ENCODE peak calls at places on chromosome 14, in nine cellular contexts. One of them, this sample, is unnamed.

GRCh38 chr14:68104518-68104917 is 284.9 kb downstream of the RAD51B start:
- DNase-seq in SK-N-DZ: no peak
- DNase-seq in lung: no peak
- DNase-seq in NCI-H345: no peak
- DNase-seq in activated CD4-positive, CD25-positive, alpha-beta regulatory T cell treated with anti-CD3 and anti-CD28 coated beads, Interleukin-2, amount 50 U/mL, for 72 hours: no peak
- DNase-seq in cardiac fibroblast: peak
- DNase-seq in CD4-positive, alpha-beta memory T cell: no peak
- DNase-seq in stimulated activated CD4-positive, alpha-beta T cell treated with anti-CD3 and anti-CD28 coated beads, TNF-alpha, amount 100 ng/mL, for 1 hour: no peak
- DNase-seq in NCI-H187 treated with DMSO at 0.1 percent for 48 hours: no peak
- DNase-seq in this sample: no peak

GRCh38 chr14:102095231-102095870 is 8.5 kb upstream of the HSP90AA1 start:
- DNase-seq in stimulated activated CD4-positive, alpha-beta T cell treated with anti-CD3 and anti-CD28 coated beads, TNF-alpha, amount 100 ng/mL, for 1 hour: no peak
- DNase-seq in SK-N-DZ: no peak
- DNase-seq in CD4-positive, alpha-beta memory T cell: no peak
- DNase-seq in activated CD4-positive, CD25-positive, alpha-beta regulatory T cell treated with anti-CD3 and anti-CD28 coated beads, Interleukin-2, amount 50 U/mL, for 72 hours: no peak
- DNase-seq in NCI-H345: no peak
- DNase-seq in lung: no peak
- DNase-seq in NCI-H187 treated with DMSO at 0.1 percent for 48 hours: no peak
- DNase-seq in cardiac fibroblast: peak
- DNase-seq in this sample: no peak

GRCh38 chr14:49997991-49998390 is 105.1 kb downstream of the ARF6 start:
- DNase-seq in stimulated activated CD4-positive, alpha-beta T cell treated with anti-CD3 and anti-CD28 coated beads, TNF-alpha, amount 100 ng/mL, for 1 hour: no peak
- DNase-seq in NCI-H187 treated with DMSO at 0.1 percent for 48 hours: no peak
- DNase-seq in lung: no peak
- DNase-seq in NCI-H345: no peak
- DNase-seq in cardiac fibroblast: no peak
- DNase-seq in SK-N-DZ: no peak
- DNase-seq in activated CD4-positive, CD25-positive, alpha-beta regulatory T cell treated with anti-CD3 and anti-CD28 coated beads, Interleukin-2, amount 50 U/mL, for 72 hours: no peak
- DNase-seq in CD4-positive, alpha-beta memory T cell: no peak
- DNase-seq in this sample: no peak

GRCh38 chr14:43981135-43981787 is 525.8 kb downstream of the FSCB start:
- DNase-seq in SK-N-DZ: no peak
- DNase-seq in activated CD4-positive, CD25-positive, alpha-beta regulatory T cell treated with anti-CD3 and anti-CD28 coated beads, Interleukin-2, amount 50 U/mL, for 72 hours: no peak
- DNase-seq in stimulated activated CD4-positive, alpha-beta T cell treated with anti-CD3 and anti-CD28 coated beads, TNF-alpha, amount 100 ng/mL, for 1 hour: no peak
- DNase-seq in cardiac fibroblast: no peak
- DNase-seq in lung: no peak
- DNase-seq in NCI-H187 treated with DMSO at 0.1 percent for 48 hours: no peak
- DNase-seq in NCI-H345: peak
- DNase-seq in CD4-positive, alpha-beta memory T cell: no peak
- DNase-seq in this sample: no peak

GRCh38 chr14:69259531-69260245 is at the start of gene GALNT16:
- DNase-seq in NCI-H345: peak
- DNase-seq in cardiac fibroblast: peak
- DNase-seq in SK-N-DZ: peak
- DNase-seq in NCI-H187 treated with DMSO at 0.1 percent for 48 hours: peak
- DNase-seq in CD4-positive, alpha-beta memory T cell: no peak
- DNase-seq in activated CD4-positive, CD25-positive, alpha-beta regulatory T cell treated with anti-CD3 and anti-CD28 coated beads, Interleukin-2, amount 50 U/mL, for 72 hours: no peak
- DNase-seq in stimulated activated CD4-positive, alpha-beta T cell treated with anti-CD3 and anti-CD28 coated beads, TNF-alpha, amount 100 ng/mL, for 1 hour: no peak
- DNase-seq in lung: no peak
- DNase-seq in this sample: peak

GRCh38 chr14:63777024-63777423 is 49.2 kb upstream of the SGPP1 start:
- DNase-seq in NCI-H345: no peak
- DNase-seq in CD4-positive, alpha-beta memory T cell: no peak
- DNase-seq in NCI-H187 treated with DMSO at 0.1 percent for 48 hours: no peak
- DNase-seq in lung: no peak
- DNase-seq in activated CD4-positive, CD25-positive, alpha-beta regulatory T cell treated with anti-CD3 and anti-CD28 coated beads, Interleukin-2, amount 50 U/mL, for 72 hours: no peak
- DNase-seq in SK-N-DZ: no peak
- DNase-seq in cardiac fibroblast: peak
- DNase-seq in stimulated activated CD4-positive, alpha-beta T cell treated with anti-CD3 and anti-CD28 coated beads, TNF-alpha, amount 100 ng/mL, for 1 hour: no peak
- DNase-seq in this sample: no peak

GRCh38 chr14:51650721-51651387 is 856 bp upstream of the FRMD6 start:
- DNase-seq in lung: no peak
- DNase-seq in NCI-H345: peak
- DNase-seq in NCI-H187 treated with DMSO at 0.1 percent for 48 hours: no peak
- DNase-seq in activated CD4-positive, CD25-positive, alpha-beta regulatory T cell treated with anti-CD3 and anti-CD28 coated beads, Interleukin-2, amount 50 U/mL, for 72 hours: no peak
- DNase-seq in SK-N-DZ: no peak
- DNase-seq in CD4-positive, alpha-beta memory T cell: no peak
- DNase-seq in stimulated activated CD4-positive, alpha-beta T cell treated with anti-CD3 and anti-CD28 coated beads, TNF-alpha, amount 100 ng/mL, for 1 hour: no peak
- DNase-seq in cardiac fibroblast: peak
- DNase-seq in this sample: no peak

GRCh38 chr14:44081146-44081545 is 425.9 kb downstream of the FSCB start:
- DNase-seq in SK-N-DZ: no peak
- DNase-seq in CD4-positive, alpha-beta memory T cell: no peak
- DNase-seq in NCI-H187 treated with DMSO at 0.1 percent for 48 hours: no peak
- DNase-seq in stimulated activated CD4-positive, alpha-beta T cell treated with anti-CD3 and anti-CD28 coated beads, TNF-alpha, amount 100 ng/mL, for 1 hour: no peak
- DNase-seq in cardiac fibroblast: peak
- DNase-seq in lung: no peak
- DNase-seq in NCI-H345: no peak
- DNase-seq in activated CD4-positive, CD25-positive, alpha-beta regulatory T cell treated with anti-CD3 and anti-CD28 coated beads, Interleukin-2, amount 50 U/mL, for 72 hours: no peak
- DNase-seq in this sample: no peak

GRCh38 chr14:33026850-33027420 is 88.3 kb downstream of the NPAS3 start:
- DNase-seq in lung: no peak
- DNase-seq in SK-N-DZ: no peak
- DNase-seq in cardiac fibroblast: peak
- DNase-seq in NCI-H187 treated with DMSO at 0.1 percent for 48 hours: no peak
- DNase-seq in stimulated activated CD4-positive, alpha-beta T cell treated with anti-CD3 and anti-CD28 coated beads, TNF-alpha, amount 100 ng/mL, for 1 hour: no peak
- DNase-seq in activated CD4-positive, CD25-positive, alpha-beta regulatory T cell treated with anti-CD3 and anti-CD28 coated beads, Interleukin-2, amount 50 U/mL, for 72 hours: no peak
- DNase-seq in CD4-positive, alpha-beta memory T cell: no peak
- DNase-seq in NCI-H345: no peak
- DNase-seq in this sample: no peak

GRCh38 chr14:34331728-34332623 is 130.1 kb downstream of the SPTSSA start:
- DNase-seq in SK-N-DZ: peak
- DNase-seq in CD4-positive, alpha-beta memory T cell: peak
- DNase-seq in NCI-H345: peak
- DNase-seq in lung: peak
- DNase-seq in stimulated activated CD4-positive, alpha-beta T cell treated with anti-CD3 and anti-CD28 coated beads, TNF-alpha, amount 100 ng/mL, for 1 hour: peak
- DNase-seq in NCI-H187 treated with DMSO at 0.1 percent for 48 hours: no peak
- DNase-seq in cardiac fibroblast: peak
- DNase-seq in activated CD4-positive, CD25-positive, alpha-beta regulatory T cell treated with anti-CD3 and anti-CD28 coated beads, Interleukin-2, amount 50 U/mL, for 72 hours: peak
- DNase-seq in this sample: peak

GRCh38 chr14:24815543-24815942 is 181.6 kb upstream of the GZMB start:
- DNase-seq in CD4-positive, alpha-beta memory T cell: no peak
- DNase-seq in SK-N-DZ: no peak
- DNase-seq in NCI-H187 treated with DMSO at 0.1 percent for 48 hours: no peak
- DNase-seq in stimulated activated CD4-positive, alpha-beta T cell treated with anti-CD3 and anti-CD28 coated beads, TNF-alpha, amount 100 ng/mL, for 1 hour: no peak
- DNase-seq in lung: no peak
- DNase-seq in cardiac fibroblast: no peak
- DNase-seq in NCI-H345: no peak
- DNase-seq in activated CD4-positive, CD25-positive, alpha-beta regulatory T cell treated with anti-CD3 and anti-CD28 coated beads, Interleukin-2, amount 50 U/mL, for 72 hours: no peak
- DNase-seq in this sample: no peak

GRCh38 chr14:51443195-51444018 is 203.4 kb downstream of the TMX1 start:
- DNase-seq in NCI-H187 treated with DMSO at 0.1 percent for 48 hours: no peak
- DNase-seq in cardiac fibroblast: peak
- DNase-seq in stimulated activated CD4-positive, alpha-beta T cell treated with anti-CD3 and anti-CD28 coated beads, TNF-alpha, amount 100 ng/mL, for 1 hour: no peak
- DNase-seq in SK-N-DZ: no peak
- DNase-seq in NCI-H345: no peak
- DNase-seq in CD4-positive, alpha-beta memory T cell: no peak
- DNase-seq in lung: no peak
- DNase-seq in activated CD4-positive, CD25-positive, alpha-beta regulatory T cell treated with anti-CD3 and anti-CD28 coated beads, Interleukin-2, amount 50 U/mL, for 72 hours: no peak
- DNase-seq in this sample: no peak

GRCh38 chr14:85516239-85517112 is 13.5 kb upstream of the FLRT2 start:
- DNase-seq in NCI-H345: no peak
- DNase-seq in CD4-positive, alpha-beta memory T cell: no peak
- DNase-seq in stimulated activated CD4-positive, alpha-beta T cell treated with anti-CD3 and anti-CD28 coated beads, TNF-alpha, amount 100 ng/mL, for 1 hour: no peak
- DNase-seq in cardiac fibroblast: peak
- DNase-seq in lung: no peak
- DNase-seq in activated CD4-positive, CD25-positive, alpha-beta regulatory T cell treated with anti-CD3 and anti-CD28 coated beads, Interleukin-2, amount 50 U/mL, for 72 hours: no peak
- DNase-seq in SK-N-DZ: no peak
- DNase-seq in NCI-H187 treated with DMSO at 0.1 percent for 48 hours: no peak
- DNase-seq in this sample: no peak

GRCh38 chr14:105745433-105746123 is 219.2 kb downstream of the TMEM121 start:
- DNase-seq in NCI-H345: no peak
- DNase-seq in NCI-H187 treated with DMSO at 0.1 percent for 48 hours: no peak
- DNase-seq in cardiac fibroblast: no peak
- DNase-seq in stimulated activated CD4-positive, alpha-beta T cell treated with anti-CD3 and anti-CD28 coated beads, TNF-alpha, amount 100 ng/mL, for 1 hour: no peak
- DNase-seq in SK-N-DZ: no peak
- DNase-seq in CD4-positive, alpha-beta memory T cell: no peak
- DNase-seq in activated CD4-positive, CD25-positive, alpha-beta regulatory T cell treated with anti-CD3 and anti-CD28 coated beads, Interleukin-2, amount 50 U/mL, for 72 hours: no peak
- DNase-seq in lung: no peak
- DNase-seq in this sample: no peak

GRCh38 chr14:93013368-93013719 is 90.4 kb downstream of the CHGA start:
- DNase-seq in activated CD4-positive, CD25-positive, alpha-beta regulatory T cell treated with anti-CD3 and anti-CD28 coated beads, Interleukin-2, amount 50 U/mL, for 72 hours: no peak
- DNase-seq in SK-N-DZ: peak
- DNase-seq in stimulated activated CD4-positive, alpha-beta T cell treated with anti-CD3 and anti-CD28 coated beads, TNF-alpha, amount 100 ng/mL, for 1 hour: no peak
- DNase-seq in NCI-H345: peak
- DNase-seq in NCI-H187 treated with DMSO at 0.1 percent for 48 hours: no peak
- DNase-seq in cardiac fibroblast: peak
- DNase-seq in CD4-positive, alpha-beta memory T cell: no peak
- DNase-seq in lung: no peak
- DNase-seq in this sample: no peak

GRCh38 chr14:99621948-99622347 is 17.9 kb upstream of the CCDC85C start:
- DNase-seq in NCI-H345: no peak
- DNase-seq in cardiac fibroblast: no peak
- DNase-seq in NCI-H187 treated with DMSO at 0.1 percent for 48 hours: no peak
- DNase-seq in lung: no peak
- DNase-seq in stimulated activated CD4-positive, alpha-beta T cell treated with anti-CD3 and anti-CD28 coated beads, TNF-alpha, amount 100 ng/mL, for 1 hour: no peak
- DNase-seq in SK-N-DZ: no peak
- DNase-seq in CD4-positive, alpha-beta memory T cell: no peak
- DNase-seq in activated CD4-positive, CD25-positive, alpha-beta regulatory T cell treated with anti-CD3 and anti-CD28 coated beads, Interleukin-2, amount 50 U/mL, for 72 hours: no peak
- DNase-seq in this sample: no peak

GRCh38 chr14:87034680-87035079 is 958.3 kb downstream of the GALC start:
- DNase-seq in stimulated activated CD4-positive, alpha-beta T cell treated with anti-CD3 and anti-CD28 coated beads, TNF-alpha, amount 100 ng/mL, for 1 hour: no peak
- DNase-seq in NCI-H187 treated with DMSO at 0.1 percent for 48 hours: no peak
- DNase-seq in lung: no peak
- DNase-seq in activated CD4-positive, CD25-positive, alpha-beta regulatory T cell treated with anti-CD3 and anti-CD28 coated beads, Interleukin-2, amount 50 U/mL, for 72 hours: no peak
- DNase-seq in SK-N-DZ: no peak
- DNase-seq in CD4-positive, alpha-beta memory T cell: no peak
- DNase-seq in cardiac fibroblast: no peak
- DNase-seq in NCI-H345: no peak
- DNase-seq in this sample: no peak

GRCh38 chr14:103140316-103141109 is 17.3 kb downstream of the TNFAIP2 start:
- DNase-seq in CD4-positive, alpha-beta memory T cell: no peak
- DNase-seq in NCI-H345: peak
- DNase-seq in lung: no peak
- DNase-seq in SK-N-DZ: no peak
- DNase-seq in NCI-H187 treated with DMSO at 0.1 percent for 48 hours: peak
- DNase-seq in activated CD4-positive, CD25-positive, alpha-beta regulatory T cell treated with anti-CD3 and anti-CD28 coated beads, Interleukin-2, amount 50 U/mL, for 72 hours: no peak
- DNase-seq in cardiac fibroblast: peak
- DNase-seq in stimulated activated CD4-positive, alpha-beta T cell treated with anti-CD3 and anti-CD28 coated beads, TNF-alpha, amount 100 ng/mL, for 1 hour: no peak
- DNase-seq in this sample: peak

GRCh38 chr14:60093088-60093487 is 1.4 kb downstream of the PCNX4 start:
- DNase-seq in cardiac fibroblast: peak
- DNase-seq in activated CD4-positive, CD25-positive, alpha-beta regulatory T cell treated with anti-CD3 and anti-CD28 coated beads, Interleukin-2, amount 50 U/mL, for 72 hours: no peak
- DNase-seq in SK-N-DZ: no peak
- DNase-seq in lung: no peak
- DNase-seq in NCI-H187 treated with DMSO at 0.1 percent for 48 hours: no peak
- DNase-seq in NCI-H345: no peak
- DNase-seq in stimulated activated CD4-positive, alpha-beta T cell treated with anti-CD3 and anti-CD28 coated beads, TNF-alpha, amount 100 ng/mL, for 1 hour: no peak
- DNase-seq in CD4-positive, alpha-beta memory T cell: no peak
- DNase-seq in this sample: no peak

GRCh38 chr14:89304972-89305703 is 111.9 kb downstream of the FOXN3 start:
- DNase-seq in stimulated activated CD4-positive, alpha-beta T cell treated with anti-CD3 and anti-CD28 coated beads, TNF-alpha, amount 100 ng/mL, for 1 hour: no peak
- DNase-seq in CD4-positive, alpha-beta memory T cell: no peak
- DNase-seq in NCI-H187 treated with DMSO at 0.1 percent for 48 hours: peak
- DNase-seq in lung: no peak
- DNase-seq in cardiac fibroblast: peak
- DNase-seq in SK-N-DZ: no peak
- DNase-seq in activated CD4-positive, CD25-positive, alpha-beta regulatory T cell treated with anti-CD3 and anti-CD28 coated beads, Interleukin-2, amount 50 U/mL, for 72 hours: no peak
- DNase-seq in NCI-H345: peak
- DNase-seq in this sample: no peak

GRCh38 chr14:30813182-30813581 is 61.2 kb upstream of the COCH start:
- DNase-seq in NCI-H187 treated with DMSO at 0.1 percent for 48 hours: no peak
- DNase-seq in cardiac fibroblast: no peak
- DNase-seq in SK-N-DZ: no peak
- DNase-seq in CD4-positive, alpha-beta memory T cell: no peak
- DNase-seq in stimulated activated CD4-positive, alpha-beta T cell treated with anti-CD3 and anti-CD28 coated beads, TNF-alpha, amount 100 ng/mL, for 1 hour: no peak
- DNase-seq in lung: no peak
- DNase-seq in NCI-H345: no peak
- DNase-seq in activated CD4-positive, CD25-positive, alpha-beta regulatory T cell treated with anti-CD3 and anti-CD28 coated beads, Interleukin-2, amount 50 U/mL, for 72 hours: no peak
- DNase-seq in this sample: no peak

GRCh38 chr14:54174437-54174836 is 217.8 kb upstream of the BMP4 start:
- DNase-seq in activated CD4-positive, CD25-positive, alpha-beta regulatory T cell treated with anti-CD3 and anti-CD28 coated beads, Interleukin-2, amount 50 U/mL, for 72 hours: no peak
- DNase-seq in NCI-H345: no peak
- DNase-seq in NCI-H187 treated with DMSO at 0.1 percent for 48 hours: no peak
- DNase-seq in stimulated activated CD4-positive, alpha-beta T cell treated with anti-CD3 and anti-CD28 coated beads, TNF-alpha, amount 100 ng/mL, for 1 hour: no peak
- DNase-seq in lung: no peak
- DNase-seq in CD4-positive, alpha-beta memory T cell: no peak
- DNase-seq in SK-N-DZ: no peak
- DNase-seq in cardiac fibroblast: no peak
- DNase-seq in this sample: no peak

GRCh38 chr14:37168721-37169120 is 3.7 kb downstream of the SLC25A21 start:
- DNase-seq in cardiac fibroblast: no peak
- DNase-seq in lung: no peak
- DNase-seq in NCI-H345: no peak
- DNase-seq in stimulated activated CD4-positive, alpha-beta T cell treated with anti-CD3 and anti-CD28 coated beads, TNF-alpha, amount 100 ng/mL, for 1 hour: no peak
- DNase-seq in SK-N-DZ: no peak
- DNase-seq in NCI-H187 treated with DMSO at 0.1 percent for 48 hours: no peak
- DNase-seq in CD4-positive, alpha-beta memory T cell: no peak
- DNase-seq in activated CD4-positive, CD25-positive, alpha-beta regulatory T cell treated with anti-CD3 and anti-CD28 coated beads, Interleukin-2, amount 50 U/mL, for 72 hours: no peak
- DNase-seq in this sample: no peak

GRCh38 chr14:29894030-29894429 is 33.6 kb downstream of the PRKD1 start:
- DNase-seq in stimulated activated CD4-positive, alpha-beta T cell treated with anti-CD3 and anti-CD28 coated beads, TNF-alpha, amount 100 ng/mL, for 1 hour: no peak
- DNase-seq in lung: no peak
- DNase-seq in cardiac fibroblast: no peak
- DNase-seq in SK-N-DZ: no peak
- DNase-seq in activated CD4-positive, CD25-positive, alpha-beta regulatory T cell treated with anti-CD3 and anti-CD28 coated beads, Interleukin-2, amount 50 U/mL, for 72 hours: no peak
- DNase-seq in CD4-positive, alpha-beta memory T cell: no peak
- DNase-seq in NCI-H187 treated with DMSO at 0.1 percent for 48 hours: no peak
- DNase-seq in NCI-H345: no peak
- DNase-seq in this sample: no peak

GRCh38 chr14:106436310-106436905 is 910.0 kb downstream of the TMEM121 start:
- DNase-seq in CD4-positive, alpha-beta memory T cell: peak
- DNase-seq in lung: peak
- DNase-seq in NCI-H187 treated with DMSO at 0.1 percent for 48 hours: peak
- DNase-seq in activated CD4-positive, CD25-positive, alpha-beta regulatory T cell treated with anti-CD3 and anti-CD28 coated beads, Interleukin-2, amount 50 U/mL, for 72 hours: peak
- DNase-seq in cardiac fibroblast: peak
- DNase-seq in NCI-H345: peak
- DNase-seq in stimulated activated CD4-positive, alpha-beta T cell treated with anti-CD3 and anti-CD28 coated beads, TNF-alpha, amount 100 ng/mL, for 1 hour: peak
- DNase-seq in SK-N-DZ: peak
- DNase-seq in this sample: peak

GRCh38 chr14:104676130-104676693 is 13.2 kb upstream of the INF2 start:
- DNase-seq in SK-N-DZ: no peak
- DNase-seq in NCI-H345: no peak
- DNase-seq in cardiac fibroblast: no peak
- DNase-seq in stimulated activated CD4-positive, alpha-beta T cell treated with anti-CD3 and anti-CD28 coated beads, TNF-alpha, amount 100 ng/mL, for 1 hour: no peak
- DNase-seq in CD4-positive, alpha-beta memory T cell: no peak
- DNase-seq in activated CD4-positive, CD25-positive, alpha-beta regulatory T cell treated with anti-CD3 and anti-CD28 coated beads, Interleukin-2, amount 50 U/mL, for 72 hours: no peak
- DNase-seq in NCI-H187 treated with DMSO at 0.1 percent for 48 hours: no peak
- DNase-seq in lung: no peak
- DNase-seq in this sample: no peak

GRCh38 chr14:80491131-80491530 is 279.8 kb upstream of the DIO2 start:
- DNase-seq in stimulated activated CD4-positive, alpha-beta T cell treated with anti-CD3 and anti-CD28 coated beads, TNF-alpha, amount 100 ng/mL, for 1 hour: no peak
- DNase-seq in activated CD4-positive, CD25-positive, alpha-beta regulatory T cell treated with anti-CD3 and anti-CD28 coated beads, Interleukin-2, amount 50 U/mL, for 72 hours: no peak
- DNase-seq in lung: no peak
- DNase-seq in NCI-H345: peak
- DNase-seq in CD4-positive, alpha-beta memory T cell: no peak
- DNase-seq in cardiac fibroblast: peak
- DNase-seq in SK-N-DZ: no peak
- DNase-seq in NCI-H187 treated with DMSO at 0.1 percent for 48 hours: no peak
- DNase-seq in this sample: peak

GRCh38 chr14:77804592-77804991 is 4.7 kb downstream of the ADCK1 start:
- DNase-seq in NCI-H187 treated with DMSO at 0.1 percent for 48 hours: no peak
- DNase-seq in cardiac fibroblast: peak
- DNase-seq in SK-N-DZ: no peak
- DNase-seq in stimulated activated CD4-positive, alpha-beta T cell treated with anti-CD3 and anti-CD28 coated beads, TNF-alpha, amount 100 ng/mL, for 1 hour: no peak
- DNase-seq in activated CD4-positive, CD25-positive, alpha-beta regulatory T cell treated with anti-CD3 and anti-CD28 coated beads, Interleukin-2, amount 50 U/mL, for 72 hours: peak
- DNase-seq in lung: no peak
- DNase-seq in NCI-H345: no peak
- DNase-seq in CD4-positive, alpha-beta memory T cell: no peak
- DNase-seq in this sample: no peak

GRCh38 chr14:58699656-58700055 is 61.9 kb downstream of the DACT1 start:
- DNase-seq in stimulated activated CD4-positive, alpha-beta T cell treated with anti-CD3 and anti-CD28 coated beads, TNF-alpha, amount 100 ng/mL, for 1 hour: no peak
- DNase-seq in lung: no peak
- DNase-seq in activated CD4-positive, CD25-positive, alpha-beta regulatory T cell treated with anti-CD3 and anti-CD28 coated beads, Interleukin-2, amount 50 U/mL, for 72 hours: no peak
- DNase-seq in NCI-H187 treated with DMSO at 0.1 percent for 48 hours: no peak
- DNase-seq in cardiac fibroblast: no peak
- DNase-seq in NCI-H345: no peak
- DNase-seq in SK-N-DZ: no peak
- DNase-seq in CD4-positive, alpha-beta memory T cell: no peak
- DNase-seq in this sample: no peak

GRCh38 chr14:38137005-38137404 is 70.7 kb upstream of the SSTR1 start:
- DNase-seq in lung: no peak
- DNase-seq in CD4-positive, alpha-beta memory T cell: no peak
- DNase-seq in cardiac fibroblast: peak
- DNase-seq in SK-N-DZ: no peak
- DNase-seq in activated CD4-positive, CD25-positive, alpha-beta regulatory T cell treated with anti-CD3 and anti-CD28 coated beads, Interleukin-2, amount 50 U/mL, for 72 hours: no peak
- DNase-seq in stimulated activated CD4-positive, alpha-beta T cell treated with anti-CD3 and anti-CD28 coated beads, TNF-alpha, amount 100 ng/mL, for 1 hour: no peak
- DNase-seq in NCI-H345: no peak
- DNase-seq in NCI-H187 treated with DMSO at 0.1 percent for 48 hours: no peak
- DNase-seq in this sample: no peak

GRCh38 chr14:67343601-67344230 is 15.9 kb downstream of the ATP6V1D start:
- DNase-seq in SK-N-DZ: no peak
- DNase-seq in lung: no peak
- DNase-seq in activated CD4-positive, CD25-positive, alpha-beta regulatory T cell treated with anti-CD3 and anti-CD28 coated beads, Interleukin-2, amount 50 U/mL, for 72 hours: no peak
- DNase-seq in cardiac fibroblast: peak
- DNase-seq in stimulated activated CD4-positive, alpha-beta T cell treated with anti-CD3 and anti-CD28 coated beads, TNF-alpha, amount 100 ng/mL, for 1 hour: no peak
- DNase-seq in NCI-H187 treated with DMSO at 0.1 percent for 48 hours: no peak
- DNase-seq in NCI-H345: no peak
- DNase-seq in CD4-positive, alpha-beta memory T cell: no peak
- DNase-seq in this sample: no peak

This sample was measured in NCI-H2081.